ENCODE peak calls at places on chromosomes 4 and X, in five cellular contexts. I is GM23338, V is suprapubic skin, E is breast epithelium, W is GM12878. K is an unnamed sample.

GRCh38 chr4:145012841-145013240 is 85.2 kb downstream of the ANAPC10 start:
- DNase-seq in I (no peak), V (no peak), E (no peak), W (no peak), K (no peak)

GRCh38 chr4:42906906-42907774 is 14.6 kb downstream of the GRXCR1 start:
- DNase-seq in I (no peak), V (no peak), E (peak), W (no peak), K (no peak)

GRCh38 chr4:113844369-113844768 is 82.8 kb upstream of the CAMK2D start:
- DNase-seq in I (no peak), V (no peak), E (no peak), W (no peak), K (no peak)

GRCh38 chr4:152972821-152973613 is 36.9 kb downstream of the FHDC1 start:
- DNase-seq in I (no peak), V (no peak), E (no peak), W (no peak), K (peak)

GRCh38 chrX:153926863-153927685 is 1.0 kb upstream of the ARHGAP4 start:
- DNase-seq in I (no peak), V (no peak), E (peak), W (peak), K (peak)

GRCh38 chrX:152632445-152633097 is 5.1 kb upstream of the GABRQ start:
- DNase-seq in I (peak), V (no peak), E (peak), W (no peak), K (no peak)

GRCh38 chrX:56726609-56727008 is 2.4 kb upstream of the NBDY start:
- DNase-seq in I (peak), V (no peak), E (no peak), W (no peak), K (no peak)

GRCh38 chrX:115344885-115345653 is 55.6 kb downstream of the LUZP4 start:
- DNase-seq in I (peak), V (peak), E (peak), W (no peak), K (no peak)

GRCh38 chrX:20594985-20595384 is 328.3 kb upstream of the RPS6KA3 start:
- DNase-seq in I (peak), V (no peak), E (no peak), W (no peak), K (no peak)
- TF ChIP-seq CTCF in I (peak), V (peak), E (no peak), W (no peak), K (no peak)

DNA sequence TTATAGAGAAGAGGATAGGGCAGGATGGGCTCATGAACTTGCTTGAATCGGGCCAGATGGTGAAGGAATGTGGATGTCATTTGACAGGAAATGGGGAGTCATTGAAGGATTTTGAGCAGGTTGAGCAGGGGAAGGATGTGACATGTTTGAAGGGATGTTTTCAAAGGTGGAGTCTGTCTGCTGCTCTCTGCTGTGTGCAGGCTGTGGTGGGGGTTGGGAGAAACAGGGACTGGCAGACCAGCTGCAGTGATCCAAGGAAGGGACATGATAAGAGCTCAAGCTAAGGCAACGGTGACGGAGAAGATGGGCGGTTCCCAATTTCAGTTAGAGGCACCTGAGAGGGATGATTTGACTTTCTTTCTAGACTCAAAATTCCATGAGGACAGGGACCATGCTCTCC is 14.0 kb upstream of the XPNPEP2 start:
- DNase-seq in I (peak), V (no peak), E (no peak), W (no peak), K (no peak)
- TF ChIP-seq POLR2AphosphoS5 in I (no peak), V (no peak), E (no peak), W (no peak), K (no peak)

DNA sequence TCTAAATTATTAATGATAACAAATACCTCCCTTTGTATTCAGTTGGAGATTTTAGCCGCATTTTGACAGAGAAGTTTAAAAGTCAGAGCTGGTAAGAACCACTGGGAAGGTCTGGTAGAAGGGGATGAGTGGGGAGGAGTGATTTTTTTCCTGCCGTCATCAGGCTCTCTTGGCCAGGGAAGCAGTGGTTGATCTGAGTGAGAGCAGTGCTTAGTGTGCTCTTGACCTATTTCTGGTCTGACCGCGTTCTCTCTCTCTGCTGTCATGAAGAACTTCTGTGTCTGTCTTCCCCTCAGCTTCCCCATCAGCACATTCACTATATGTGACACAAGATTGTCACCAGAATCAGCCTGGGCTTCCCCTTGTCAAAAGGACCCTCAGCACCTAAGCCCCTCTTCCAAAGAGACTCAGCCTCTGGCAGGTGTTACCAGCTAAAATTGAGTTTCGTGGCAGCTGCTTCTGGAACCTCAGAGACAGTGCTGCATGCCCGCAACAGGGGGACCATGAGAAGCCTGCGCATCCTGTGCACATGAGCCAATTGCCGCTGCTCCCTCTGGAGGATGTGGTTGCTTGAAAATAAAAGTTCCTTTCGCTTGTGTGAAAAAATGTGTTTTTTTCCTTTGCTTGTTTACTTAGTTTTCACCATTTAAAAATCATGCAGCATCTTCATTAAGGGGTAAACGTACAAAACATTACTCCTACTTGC is 268.9 kb downstream of the C4orf33 start:
- DNase-seq in I (peak), V (no peak), E (no peak), W (no peak), K (no peak)
- TF ChIP-seq CTCF in I (no peak), V (no peak), E (no peak), W (no peak), K (no peak)

GRCh38 chr4:28287837-28288236 is 1427.2 kb downstream of the STIM2 start:
- DNase-seq in I (peak), V (no peak), E (no peak), W (no peak), K (no peak)
- TF ChIP-seq POLR2AphosphoS5 in I (no peak), V (no peak), E (no peak), W (no peak), K (no peak)

K was measured in spleen.